ENCODE peak calls at places on chromosomes 4 and X, in eight cellular contexts. M is upper lobe of left lung, Q is H9, B is colonic mucosa, D is OCI-LY7, F is uterus, L is mesendoderm, V is left lung. P is an unnamed sample. For H3K4me1, the result is how much of the 10 kb centered on the place peaks cover.

GRCh38 chrX:11760958-11761357 is 2.9 kb downstream of the MSL3 start:
- DNase-seq in M (no peak), Q (no peak), B (no peak), D (no peak), F (no peak), L (no peak), V (no peak), P (no peak)

GRCh38 chrX:100654256-100654655 is 10.3 kb downstream of the SRPX2 start:
- DNase-seq in M (no peak), Q (peak), B (peak), D (peak), F (no peak), L (peak), V (no peak), P (no peak)

GRCh38 chr4:153553155-153553819 is 87.1 kb downstream of the TMEM131L start:
- DNase-seq in M (no peak), Q (no peak), B (no peak), D (no peak), F (no peak), L (no peak), V (no peak), P (no peak)

GRCh38 chr4:53905935-53906377 is 158.4 kb downstream of the CHIC2 start:
- DNase-seq in M (no peak), Q (peak), B (peak), D (peak), F (peak), L (peak), V (no peak), P (no peak)

GRCh38 chrX:131843996-131844395 is 179.1 kb upstream of the STK26 start:
- DNase-seq in M (no peak), Q (no peak), B (no peak), D (no peak), F (no peak), L (no peak), V (no peak), P (no peak)

GRCh38 chrX:150062292-150063137 is 124.2 kb upstream of the EOLA2 start:
- DNase-seq in M (peak), Q (no peak), B (peak), D (no peak), F (no peak), L (no peak), V (no peak), P (no peak)

GRCh38 chr4:38529189-38530115 is 134.5 kb upstream of the KLF3 start:
- DNase-seq in M (peak), Q (no peak), B (peak), D (peak), F (no peak), L (peak), V (no peak), P (peak)

GRCh38 chrX:102154900-102155805 is 624 bp downstream of the BEX5 start:
- DNase-seq in M (peak), Q (peak), B (peak), D (no peak), F (peak), L (peak), V (peak), P (peak)

GRCh38 chr4:112939901-112940300 is 109.6 kb upstream of the ANK2 start:
- DNase-seq in M (no peak), Q (no peak), B (no peak), D (no peak), F (no peak), L (no peak), V (no peak), P (no peak)

GRCh38 chrX:111376897-111377601 is 34.9 kb downstream of the DCX start:
- DNase-seq in M (no peak), Q (peak), B (no peak), D (no peak), F (no peak), L (peak), V (no peak), P (no peak)

DNA sequence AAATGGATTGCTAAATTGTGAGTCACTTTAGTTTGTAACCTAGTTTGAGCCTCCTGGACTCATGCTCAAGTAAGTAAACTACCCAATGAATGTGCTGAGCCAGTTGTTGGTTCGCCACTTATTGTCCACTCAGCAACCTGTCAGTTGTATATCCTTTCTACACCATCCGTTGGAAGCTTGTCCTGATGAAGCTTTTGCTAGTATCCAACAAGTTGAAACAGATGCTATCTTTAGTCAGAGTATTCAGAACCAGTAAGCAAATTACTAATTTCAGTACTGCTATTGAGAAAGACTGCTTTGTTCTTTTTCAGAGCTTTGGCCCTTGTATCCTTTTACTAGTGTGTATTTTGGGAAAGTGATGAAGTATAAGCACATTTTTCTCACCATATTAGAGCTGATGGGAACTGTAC is 4.3 kb upstream of the NAA15 start:
- DNase-seq in M (no peak), Q (no peak), B (no peak), D (no peak), F (no peak), L (no peak), V (no peak), P (no peak)
- H3K4me1 ChIP-seq in M (under half), Q (under half), B (under half), D (under half), F (under half), L (under half), V (under half), P (under half)

GRCh38 chr4:110821186-110821585 is 198.3 kb upstream of the PITX2 start:
- DNase-seq in M (no peak), Q (no peak), B (no peak), D (no peak), F (no peak), L (no peak), V (no peak), P (no peak)

GRCh38 chr4:110815950-110816349 is 193.1 kb upstream of the PITX2 start:
- DNase-seq in M (no peak), Q (no peak), B (no peak), D (no peak), F (no peak), L (no peak), V (no peak), P (no peak)

GRCh38 chr4:110816367-110816766 is 193.5 kb upstream of the PITX2 start:
- DNase-seq in M (no peak), Q (no peak), B (no peak), D (no peak), F (no peak), L (no peak), V (no peak), P (no peak)
- H3K4me1 ChIP-seq in M (under half), Q (under half), B (under half), D (under half), F (under half), L (under half), V (under half), P (under half)

DNA sequence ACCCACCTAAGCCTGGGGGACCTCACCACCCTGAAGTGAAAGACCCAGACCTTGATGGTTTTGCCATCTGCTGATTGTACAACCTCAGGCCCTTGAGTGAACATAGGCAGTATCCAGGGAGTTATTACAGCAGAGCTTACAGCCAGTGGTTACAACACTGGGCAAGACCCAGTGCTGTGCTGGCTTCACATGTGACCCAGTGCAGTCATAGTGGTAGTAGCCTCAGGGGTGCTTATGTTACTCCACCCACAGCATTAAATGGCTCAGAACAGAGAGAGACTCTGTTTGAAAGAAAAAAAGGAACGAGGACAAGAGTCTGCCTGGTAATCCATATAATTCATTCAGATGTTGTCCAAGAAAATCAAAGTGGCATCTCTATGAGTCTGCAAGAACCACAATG is 45.2 kb upstream of the DACH2 start:
- DNase-seq in M (no peak), Q (no peak), B (no peak), D (no peak), F (no peak), L (no peak), V (no peak), P (no peak)
- H3K4me1 ChIP-seq in M (under half), Q (under half), B (under half), D (under half), F (under half), L (under half), V (under half), P (under half)

GRCh38 chr4:169229571-169230028 is 41.2 kb downstream of the SH3RF1 start:
- DNase-seq in M (no peak), Q (no peak), B (no peak), D (no peak), F (peak), L (peak), V (no peak), P (no peak)
- H3K4me1 ChIP-seq in M (under half), Q (under half), B (under half), D (under half), F (under half), L (under half), V (under half), P (under half)

GRCh38 chr4:8260656-8261111 is 8.9 kb upstream of the HTRA3 start:
- DNase-seq in M (peak), Q (no peak), B (no peak), D (no peak), F (peak), L (peak), V (no peak), P (no peak)
- H3K4me1 ChIP-seq in M (under half), Q (under half), B (under half), D (under half), F (under half), L (under half), V (under half), P (under half)

DNA sequence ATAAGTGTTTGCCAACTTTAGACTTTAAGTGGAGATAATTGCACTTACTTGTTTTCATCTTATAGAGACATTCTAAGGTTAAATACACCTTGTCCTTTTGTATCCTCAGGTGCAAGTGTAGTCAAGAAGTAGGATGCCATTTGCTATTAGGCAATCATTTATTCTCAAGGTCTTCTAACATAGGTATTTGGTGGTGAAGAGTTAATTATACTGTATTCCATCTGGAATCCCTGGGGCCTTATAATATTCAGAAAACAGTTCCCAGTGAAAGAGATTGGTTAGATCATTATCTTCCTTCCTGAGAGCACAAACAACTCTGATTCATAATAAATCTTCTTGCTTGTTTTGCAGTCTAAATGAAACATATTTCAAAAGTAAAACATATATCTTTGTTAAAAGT is 23.6 kb downstream of the SULT1E1 start:
- DNase-seq in M (no peak), Q (no peak), B (no peak), D (no peak), F (no peak), L (no peak), V (no peak), P (no peak)
- H3K4me1 ChIP-seq in M (under half), Q (under half), B (under half), D (under half), F (under half), L (under half), V (under half), P (under half)

DNA sequence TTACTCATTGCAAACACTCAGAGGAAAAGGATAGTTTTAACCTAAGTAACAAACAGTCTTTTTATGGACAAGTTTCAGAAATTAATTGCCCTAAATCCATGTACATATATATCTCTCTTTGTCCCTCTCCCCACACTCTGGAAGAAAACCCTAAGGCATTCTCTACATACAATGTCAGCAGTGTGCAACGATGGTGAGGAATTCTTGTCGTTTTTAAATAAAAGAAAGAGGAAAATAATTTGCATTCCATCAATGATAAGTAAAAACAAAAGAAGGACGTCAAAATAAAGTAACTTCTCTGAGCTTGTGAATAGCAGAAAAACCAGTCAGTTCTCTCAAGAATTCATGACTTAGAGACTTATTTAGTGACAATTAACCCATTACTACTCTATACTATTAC is 550.5 kb upstream of the DIPK2B start:
- DNase-seq in M (no peak), Q (no peak), B (no peak), D (no peak), F (no peak), L (no peak), V (no peak), P (no peak)
- H3K4me1 ChIP-seq in M (under half), Q (under half), B (under half), D (under half), F (under half), L (under half), V (half or more), P (half or more)

P was measured in CD4-positive, alpha-beta memory T cell.